ENCODE peak calls at places on chromosome 22, in seven cellular contexts. Z is CD4-positive, CD25-positive, alpha-beta regulatory T cell; O is mesenchymal stem cell; M is CD8-positive, alpha-beta memory T cell; P is pancreas; R is uterus; A is A549. V is an unnamed sample.

GRCh38 chr22:38861170-38861874 is 10.7 kb downstream of the CBX6 start:
- DNase-seq in Z (no peak), O (no peak), M (no peak), P (peak; percentile 37), R (no peak), A (no peak), V (no peak)

GRCh38 chr22:44544523-44545433 is 46.7 kb upstream of the RTL6 start:
- DNase-seq in Z (no peak), O (no peak), M (no peak), P (peak; percentile 40), R (no peak), A (no peak), V (no peak)

GRCh38 chr22:25027052-25027525 is 74.6 kb downstream of the KIAA1671 start:
- DNase-seq in Z (peak; percentile 28), O (no peak), M (no peak), P (no peak), R (no peak), A (no peak), V (no peak)

GRCh38 chr22:50269573-50270301 is 443 bp downstream of the MAPK11 start:
- DNase-seq in Z (peak; percentile 45), O (peak; percentile 33), M (peak; percentile 58), P (no peak), R (peak; percentile 60), A (no peak), V (no peak)

GRCh38 chr22:39134366-39135091 is 18.0 kb downstream of the CBX7 start:
- DNase-seq in Z (no peak), O (no peak), M (no peak), P (no peak), R (no peak), A (no peak), V (no peak)

GRCh38 chr22:49992921-49993648 is 19.5 kb downstream of the IL17REL start:
- DNase-seq in Z (peak; percentile 79), O (peak; percentile 57), M (peak; percentile 80), P (peak; percentile 82), R (no peak), A (peak; percentile 44), V (no peak)

GRCh38 chr22:28373841-28374240 is 305.8 kb downstream of the TTC28 start:
- DNase-seq in Z (peak; percentile 43), O (peak; percentile 48), M (no peak), P (no peak), R (no peak), A (no peak), V (no peak)

GRCh38 chr22:27197071-27197470 is 539.7 kb downstream of the MIAT start:
- DNase-seq in Z (no peak), O (no peak), M (no peak), P (no peak), R (no peak), A (no peak), V (no peak)

GRCh38 chr22:23405366-23405851 is 174.7 kb downstream of the IGLL1 start:
- DNase-seq in Z (no peak), O (no peak), M (no peak), P (no peak), R (no peak), A (no peak), V (no peak)

GRCh38 chr22:39469326-39469680 is 12.5 kb downstream of the MGAT3 start:
- DNase-seq in Z (no peak), O (no peak), M (no peak), P (no peak), R (no peak), A (no peak), V (no peak)

GRCh38 chr22:49532831-49533802 is 294.6 kb downstream of the BRD1 start:
- DNase-seq in Z (no peak), O (no peak), M (no peak), P (no peak), R (no peak), A (no peak), V (no peak)

GRCh38 chr22:29230916-29231875 is 25.5 kb downstream of the EMID1 start:
- DNase-seq in Z (no peak), O (no peak), M (no peak), P (no peak), R (no peak), A (no peak), V (no peak)

GRCh38 chr22:42010778-42011177 is 12.2 kb downstream of the WBP2NL start:
- DNase-seq in Z (no peak), O (no peak), M (no peak), P (no peak), R (no peak), A (no peak), V (no peak)

GRCh38 chr22:27213766-27214581 is 556.6 kb downstream of the MIAT start:
- DNase-seq in Z (no peak), O (peak; percentile 70), M (no peak), P (no peak), R (peak; percentile 80), A (no peak), V (no peak)

GRCh38 chr22:45031629-45032403 is 22.0 kb upstream of the PHF21B start:
- DNase-seq in Z (no peak), O (no peak), M (no peak), P (no peak), R (no peak), A (no peak), V (no peak)

GRCh38 chr22:43849731-43850130 is 12.6 kb downstream of the SULT4A1 start:
- DNase-seq in Z (no peak), O (no peak), M (no peak), P (peak; percentile 24), R (no peak), A (no peak), V (no peak)

GRCh38 chr22:49240472-49240871 is 587.2 kb downstream of the BRD1 start:
- DNase-seq in Z (no peak), O (no peak), M (no peak), P (no peak), R (no peak), A (no peak), V (no peak)

GRCh38 chr22:17943533-17944204 is 80.7 kb downstream of the MICAL3 start:
- DNase-seq in Z (no peak), O (no peak), M (no peak), P (no peak), R (no peak), A (no peak), V (no peak)

GRCh38 chr22:35837328-35837727 is 119.7 kb downstream of the APOL5 start:
- DNase-seq in Z (no peak), O (peak; percentile 17), M (no peak), P (no peak), R (no peak), A (no peak), V (no peak)

GRCh38 chr22:35838849-35839646 is 121.4 kb downstream of the APOL5 start:
- DNase-seq in Z (no peak), O (peak; percentile 80), M (no peak), P (no peak), R (peak; percentile 78), A (no peak), V (no peak)

GRCh38 chr22:35841907-35842518 is 124.3 kb downstream of the APOL5 start:
- DNase-seq in Z (no peak), O (no peak), M (no peak), P (no peak), R (no peak), A (no peak), V (no peak)

GRCh38 chr22:35842519-35842913 is 124.8 kb downstream of the APOL5 start:
- DNase-seq in Z (no peak), O (no peak), M (no peak), P (no peak), R (no peak), A (no peak), V (no peak)

DNA sequence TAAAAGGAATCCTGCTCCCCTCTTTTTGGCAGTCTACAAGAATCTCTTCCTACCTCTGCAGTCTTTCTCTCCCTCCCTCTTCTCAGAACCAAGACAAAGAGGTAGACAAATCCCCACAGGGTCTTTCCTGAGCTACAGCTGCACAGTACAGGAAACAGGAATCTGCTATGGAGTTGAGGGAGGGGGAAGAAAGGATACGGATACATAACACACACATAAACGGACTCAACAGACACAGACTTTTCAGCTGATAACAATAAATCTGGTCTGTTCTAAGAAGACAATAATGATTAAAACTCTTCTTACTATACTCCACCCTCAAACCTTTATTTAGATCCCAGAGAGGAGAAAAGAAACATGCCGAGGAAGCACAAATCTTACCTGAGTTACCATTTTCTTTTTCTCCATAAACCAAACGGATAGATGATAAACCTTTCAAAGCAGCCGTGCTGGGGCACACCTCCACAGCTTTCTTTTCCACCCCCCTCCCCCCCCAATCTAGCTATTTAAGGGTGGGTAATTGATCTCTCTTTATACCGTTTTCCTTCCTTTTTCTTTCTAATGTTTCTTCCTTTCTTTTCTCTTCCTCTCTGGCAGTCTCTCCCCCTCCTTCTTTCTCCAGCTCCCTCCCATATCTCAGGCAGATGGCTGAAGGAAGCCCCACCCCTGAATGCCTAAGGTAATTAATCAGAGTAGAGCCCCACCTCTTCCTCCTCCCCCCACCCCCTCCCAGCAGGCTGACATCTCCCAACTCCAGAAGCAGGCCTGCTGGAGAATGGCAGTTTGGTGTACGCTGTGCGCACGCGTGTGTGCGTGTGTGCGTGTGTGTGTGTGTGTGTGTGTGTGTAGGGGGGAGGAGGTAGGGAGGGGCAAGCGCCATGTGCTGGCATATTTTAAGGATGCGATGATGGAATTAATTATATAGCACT is 122.4 kb downstream of the APOL5 start:
- DNase-seq in Z (peak; percentile 5), O (peak; percentile 98), M (no peak), P (peak; percentile 73), R (peak; percentile 94), A (peak; percentile 62), V (peak; percentile 81)
- H3K4me1 ChIP-seq in Z (no peaks in the 10 kb centered on the region), O (peaks cover 5% of the 10 kb centered on the region), M (no peaks in the 10 kb centered on the region), P (peaks cover 19% of the 10 kb centered on the region), R (peaks cover 20% of the 10 kb centered on the region), A (peaks cover 49% of the 10 kb centered on the region), V (no peaks in the 10 kb centered on the region)

GRCh38 chr22:47883757-47884156 is 1121.3 kb downstream of the TBC1D22A start:
- DNase-seq in Z (no peak), O (no peak), M (no peak), P (no peak), R (no peak), A (no peak), V (no peak)
- H3K27ac ChIP-seq in Z (no peak overlapping the region), O (no peak overlapping the region), M (no peak overlapping the region), P (no peak overlapping the region), R (no peak overlapping the region), A (no peak overlapping the region), V (no peak overlapping the region)

DNA sequence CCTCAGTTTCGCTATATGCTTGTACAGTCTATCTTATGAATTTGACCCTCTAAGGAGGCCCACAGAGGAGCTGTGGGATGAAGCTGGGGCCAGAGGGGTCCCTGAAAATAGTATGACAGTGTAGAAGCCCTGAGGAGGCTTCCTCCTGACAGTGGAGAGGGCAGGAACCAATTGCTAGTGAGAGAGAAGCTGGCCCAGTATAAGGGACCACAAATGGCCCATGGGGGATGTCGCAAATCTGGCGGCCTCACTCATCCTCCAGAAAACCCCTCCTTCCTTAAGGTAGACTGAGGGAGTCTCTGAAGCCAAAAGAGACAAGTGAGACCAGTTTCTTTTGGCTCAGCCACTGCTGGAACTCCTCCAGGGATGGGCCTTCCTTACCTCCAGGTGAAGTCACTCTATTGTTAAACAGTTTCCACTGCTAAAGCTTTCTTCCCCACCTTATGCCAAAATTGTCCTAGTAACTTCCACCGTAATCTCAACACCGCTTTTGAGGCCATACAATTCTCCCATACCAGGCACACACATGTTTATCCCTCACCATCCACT is 17.8 kb upstream of the CASTOR1 start:
- DNase-seq in Z (peak; percentile 46), O (no peak), M (no peak), P (no peak), R (no peak), A (no peak), V (no peak)
- H3K4me1 ChIP-seq in Z (peaks cover 100% of the 10 kb centered on the region), O (peaks cover 57% of the 10 kb centered on the region), M (peaks cover 99% of the 10 kb centered on the region), P (peaks cover 52% of the 10 kb centered on the region), R (peaks cover 4% of the 10 kb centered on the region), A (peaks cover 21% of the 10 kb centered on the region), V (no peaks in the 10 kb centered on the region)

GRCh38 chr22:40636380-40637180 is at the start of gene MRTFA:
- DNase-seq in Z (peak; percentile 100), O (peak; percentile 100), M (peak; percentile 100), P (peak; percentile 97), R (peak; percentile 100), A (peak; percentile 76), V (peak; percentile 99)
- H3K27ac ChIP-seq in Z (peak within 1 kb of the TSS; percentile 89), O (peak within 1 kb of the TSS; percentile 59), M (peak within 1 kb of the TSS; percentile 96), P (peak within 1 kb of the TSS; percentile 93), R (peak within 1 kb of the TSS; percentile 94), A (peak within 1 kb of the TSS; percentile 94), V (no peak within 1 kb of the TSS)

GRCh38 chr22:48197189-48197690 is 1434.8 kb downstream of the TBC1D22A start:
- DNase-seq in Z (no peak), O (no peak), M (no peak), P (no peak), R (no peak), A (no peak), V (no peak)
- H3K4me1 ChIP-seq in Z (no peaks in the 10 kb centered on the region), O (no peaks in the 10 kb centered on the region), M (no peaks in the 10 kb centered on the region), P (no peaks in the 10 kb centered on the region), R (no peaks in the 10 kb centered on the region), A (peaks cover 12% of the 10 kb centered on the region), V (no peaks in the 10 kb centered on the region)